ENCODE peak calls at places on chromosomes 3 and 15, in eight cellular contexts. D, T, R, X, M, Q, C and B are unnamed samples.

GRCh38 chr3:47916696-47917095 is 99.5 kb downstream of the MAP4 start:
- DNase-seq in T (no peak), M (no peak), X (no peak), Q (no peak), C (no peak), R (no peak), D (no peak), B (no peak)

GRCh38 chr3:47022540-47023161 is 43.2 kb downstream of the NBEAL2 start:
- DNase-seq in D (no peak), R (no peak), M (no peak), X (peak), Q (peak), C (peak), T (no peak), B (no peak)

GRCh38 chr3:71112576-71112975 is 471.0 kb downstream of the FOXP1 start:
- DNase-seq in X (no peak), R (no peak), T (no peak), Q (no peak), M (no peak), C (no peak), D (no peak), B (no peak)

GRCh38 chr3:74410276-74410941 is 204.1 kb downstream of the CNTN3 start:
- DNase-seq in D (no peak), M (no peak), Q (no peak), C (no peak), X (no peak), R (no peak), T (no peak), B (no peak)

GRCh38 chr3:44120721-44121582 is 120.7 kb upstream of the TOPAZ1 start:
- DNase-seq in X (no peak), M (peak), C (peak), D (no peak), Q (peak), R (no peak), T (peak), B (peak)

GRCh38 chr3:197031315-197032285 is 2.0 kb upstream of the MELTF start:
- DNase-seq in D (peak), T (peak), Q (peak), M (no peak), X (peak), R (no peak), C (peak), B (peak)

GRCh38 chr3:33377931-33378330 is 62.3 kb downstream of the UBP1 start:
- DNase-seq in C (no peak), R (no peak), Q (peak), D (peak), M (no peak), X (no peak), T (no peak), B (no peak)

GRCh38 chr3:44530957-44531356 is 24.0 kb upstream of the ZKSCAN7 start:
- DNase-seq in Q (no peak), C (no peak), R (no peak), X (no peak), T (no peak), M (no peak), D (peak), B (no peak)

GRCh38 chr3:9862391-9863235 is 17.4 kb downstream of the CIDEC start:
- DNase-seq in D (peak), R (no peak), M (no peak), X (peak), C (peak), Q (peak), T (peak), B (peak)

GRCh38 chr3:191141728-191142127 is 57.3 kb upstream of the OSTN start:
- DNase-seq in D (no peak), T (no peak), Q (peak), R (no peak), C (no peak), X (no peak), M (no peak), B (no peak)

GRCh38 chr15:59540654-59541053 is 70.9 kb upstream of the GCNT3 start:
- DNase-seq in R (no peak), C (no peak), X (peak), T (no peak), D (no peak), Q (no peak), M (no peak), B (no peak)